ENCODE peak calls at places on chromosomes 7 and 10, in ten cellular contexts. One of them, this sample, is unnamed.

GRCh38 chr10:113960617-113961260 is 82.9 kb upstream of the ADRB1 start:
- DNase-seq in neural progenitor cell: peak; percentile 26
- DNase-seq in lower lobe of right lung: peak; percentile 49
- DNase-seq in keratinocyte: no peak
- DNase-seq in CD4-positive, CD25-positive, alpha-beta regulatory T cell: peak; percentile 76
- DNase-seq in heart left ventricle: no peak
- DNase-seq in body of pancreas: no peak
- DNase-seq in SK-N-SH: no peak
- DNase-seq in heart right ventricle: no peak
- DNase-seq in HCT116: no peak
- DNase-seq in this sample: no peak

GRCh38 chr7:77353407-77353721 is 62.8 kb downstream of the GSAP start:
- DNase-seq in neural progenitor cell: no peak
- DNase-seq in lower lobe of right lung: no peak
- DNase-seq in keratinocyte: no peak
- DNase-seq in CD4-positive, CD25-positive, alpha-beta regulatory T cell: no peak
- DNase-seq in heart left ventricle: no peak
- DNase-seq in body of pancreas: no peak
- DNase-seq in SK-N-SH: no peak
- DNase-seq in heart right ventricle: no peak
- DNase-seq in HCT116: no peak
- DNase-seq in this sample: no peak

GRCh38 chr10:129866894-129867293 is 97.2 kb downstream of the EBF3 start:
- DNase-seq in neural progenitor cell: no peak
- DNase-seq in lower lobe of right lung: no peak
- DNase-seq in keratinocyte: no peak
- DNase-seq in CD4-positive, CD25-positive, alpha-beta regulatory T cell: no peak
- DNase-seq in heart left ventricle: no peak
- DNase-seq in body of pancreas: no peak
- DNase-seq in SK-N-SH: no peak
- DNase-seq in heart right ventricle: no peak
- DNase-seq in HCT116: no peak
- DNase-seq in this sample: no peak

GRCh38 chr10:2202401-2202800 is 465.1 kb upstream of the ADARB2 start:
- DNase-seq in neural progenitor cell: peak; percentile 71
- DNase-seq in lower lobe of right lung: no peak
- DNase-seq in keratinocyte: no peak
- DNase-seq in CD4-positive, CD25-positive, alpha-beta regulatory T cell: no peak
- DNase-seq in heart left ventricle: no peak
- DNase-seq in body of pancreas: no peak
- DNase-seq in SK-N-SH: no peak
- DNase-seq in heart right ventricle: no peak
- DNase-seq in HCT116: no peak
- DNase-seq in this sample: no peak

GRCh38 chr10:19815478-19816419 is 483 bp upstream of the PLXDC2 start:
- DNase-seq in neural progenitor cell: peak; percentile 93
- DNase-seq in lower lobe of right lung: peak; percentile 83
- DNase-seq in keratinocyte: no peak
- DNase-seq in CD4-positive, CD25-positive, alpha-beta regulatory T cell: no peak
- DNase-seq in heart left ventricle: peak; percentile 88
- DNase-seq in body of pancreas: peak; percentile 63
- DNase-seq in SK-N-SH: peak; percentile 75
- DNase-seq in heart right ventricle: peak; percentile 87
- DNase-seq in HCT116: no peak
- DNase-seq in this sample: no peak

GRCh38 chr7:50333266-50333665 is 28.8 kb downstream of the IKZF1 start:
- DNase-seq in neural progenitor cell: peak; percentile 35
- DNase-seq in lower lobe of right lung: no peak
- DNase-seq in keratinocyte: no peak
- DNase-seq in CD4-positive, CD25-positive, alpha-beta regulatory T cell: peak; percentile 73
- DNase-seq in heart left ventricle: no peak
- DNase-seq in body of pancreas: no peak
- DNase-seq in SK-N-SH: peak; percentile 69
- DNase-seq in heart right ventricle: no peak
- DNase-seq in HCT116: no peak
- DNase-seq in this sample: no peak

GRCh38 chr10:14665304-14665703 is 109.4 kb downstream of the FAM107B start:
- DNase-seq in neural progenitor cell: no peak
- DNase-seq in lower lobe of right lung: no peak
- DNase-seq in keratinocyte: no peak
- DNase-seq in CD4-positive, CD25-positive, alpha-beta regulatory T cell: no peak
- DNase-seq in heart left ventricle: no peak
- DNase-seq in body of pancreas: peak; percentile 47
- DNase-seq in SK-N-SH: no peak
- DNase-seq in heart right ventricle: no peak
- DNase-seq in HCT116: no peak
- DNase-seq in this sample: no peak

GRCh38 chr7:50268990-50269389 is 35.5 kb upstream of the IKZF1 start:
- DNase-seq in neural progenitor cell: no peak
- DNase-seq in lower lobe of right lung: no peak
- DNase-seq in keratinocyte: no peak
- DNase-seq in CD4-positive, CD25-positive, alpha-beta regulatory T cell: no peak
- DNase-seq in heart left ventricle: no peak
- DNase-seq in body of pancreas: no peak
- DNase-seq in SK-N-SH: no peak
- DNase-seq in heart right ventricle: no peak
- DNase-seq in HCT116: no peak
- DNase-seq in this sample: no peak

GRCh38 chr7:142153400-142153799 is 41.9 kb downstream of the MGAM2 start:
- DNase-seq in neural progenitor cell: peak; percentile 34
- DNase-seq in lower lobe of right lung: no peak
- DNase-seq in keratinocyte: no peak
- DNase-seq in CD4-positive, CD25-positive, alpha-beta regulatory T cell: no peak
- DNase-seq in heart left ventricle: no peak
- DNase-seq in body of pancreas: peak; percentile 47
- DNase-seq in SK-N-SH: peak; percentile 16
- DNase-seq in heart right ventricle: no peak
- DNase-seq in HCT116: no peak
- DNase-seq in this sample: no peak

GRCh38 chr10:11667756-11668155 is 56.3 kb upstream of the USP6NL start:
- DNase-seq in neural progenitor cell: no peak
- DNase-seq in lower lobe of right lung: no peak
- DNase-seq in keratinocyte: no peak
- DNase-seq in CD4-positive, CD25-positive, alpha-beta regulatory T cell: no peak
- DNase-seq in heart left ventricle: no peak
- DNase-seq in body of pancreas: no peak
- DNase-seq in SK-N-SH: no peak
- DNase-seq in heart right ventricle: no peak
- DNase-seq in HCT116: no peak
- DNase-seq in this sample: no peak

GRCh38 chr10:44898665-44899064 is 12.5 kb upstream of the TMEM72 start:
- DNase-seq in neural progenitor cell: no peak
- DNase-seq in lower lobe of right lung: no peak
- DNase-seq in keratinocyte: no peak
- DNase-seq in CD4-positive, CD25-positive, alpha-beta regulatory T cell: no peak
- DNase-seq in heart left ventricle: no peak
- DNase-seq in body of pancreas: peak; percentile 16
- DNase-seq in SK-N-SH: no peak
- DNase-seq in heart right ventricle: no peak
- DNase-seq in HCT116: no peak
- DNase-seq in this sample: no peak

GRCh38 chr10:77228559-77228958 is 409.0 kb downstream of the KCNMA1 start:
- DNase-seq in neural progenitor cell: no peak
- DNase-seq in lower lobe of right lung: no peak
- DNase-seq in keratinocyte: no peak
- DNase-seq in CD4-positive, CD25-positive, alpha-beta regulatory T cell: no peak
- DNase-seq in heart left ventricle: no peak
- DNase-seq in body of pancreas: no peak
- DNase-seq in SK-N-SH: no peak
- DNase-seq in heart right ventricle: no peak
- DNase-seq in HCT116: no peak
- DNase-seq in this sample: no peak

GRCh38 chr7:132203021-132203420 is 373.2 kb downstream of the PLXNA4 start:
- DNase-seq in neural progenitor cell: no peak
- DNase-seq in lower lobe of right lung: no peak
- DNase-seq in keratinocyte: no peak
- DNase-seq in CD4-positive, CD25-positive, alpha-beta regulatory T cell: no peak
- DNase-seq in heart left ventricle: no peak
- DNase-seq in body of pancreas: no peak
- DNase-seq in SK-N-SH: no peak
- DNase-seq in heart right ventricle: no peak
- DNase-seq in HCT116: no peak
- DNase-seq in this sample: no peak

GRCh38 chr10:16116404-16117304 is 256.3 kb upstream of the MINDY3 start:
- DNase-seq in neural progenitor cell: peak; percentile 32
- DNase-seq in lower lobe of right lung: no peak
- DNase-seq in keratinocyte: no peak
- DNase-seq in CD4-positive, CD25-positive, alpha-beta regulatory T cell: no peak
- DNase-seq in heart left ventricle: no peak
- DNase-seq in body of pancreas: peak; percentile 12
- DNase-seq in SK-N-SH: peak; percentile 30
- DNase-seq in heart right ventricle: peak; percentile 6
- DNase-seq in HCT116: peak; percentile 4
- DNase-seq in this sample: peak; percentile 33

GRCh38 chr10:109393425-109393824 is 529.9 kb downstream of the XPNPEP1 start:
- DNase-seq in neural progenitor cell: peak; percentile 75
- DNase-seq in lower lobe of right lung: no peak
- DNase-seq in keratinocyte: no peak
- DNase-seq in CD4-positive, CD25-positive, alpha-beta regulatory T cell: no peak
- DNase-seq in heart left ventricle: no peak
- DNase-seq in body of pancreas: no peak
- DNase-seq in SK-N-SH: no peak
- DNase-seq in heart right ventricle: no peak
- DNase-seq in HCT116: no peak
- DNase-seq in this sample: no peak

GRCh38 chr10:126502481-126502880 is 114.2 kb upstream of the ADAM12 start:
- DNase-seq in neural progenitor cell: no peak
- DNase-seq in lower lobe of right lung: no peak
- DNase-seq in keratinocyte: no peak
- DNase-seq in CD4-positive, CD25-positive, alpha-beta regulatory T cell: no peak
- DNase-seq in heart left ventricle: no peak
- DNase-seq in body of pancreas: no peak
- DNase-seq in SK-N-SH: no peak
- DNase-seq in heart right ventricle: no peak
- DNase-seq in HCT116: no peak
- DNase-seq in this sample: no peak

GRCh38 chr7:106127984-106128780 is 16.1 kb upstream of the SYPL1 start:
- DNase-seq in neural progenitor cell: no peak
- DNase-seq in lower lobe of right lung: no peak
- DNase-seq in keratinocyte: no peak
- DNase-seq in CD4-positive, CD25-positive, alpha-beta regulatory T cell: no peak
- DNase-seq in heart left ventricle: no peak
- DNase-seq in body of pancreas: no peak
- DNase-seq in SK-N-SH: no peak
- DNase-seq in heart right ventricle: no peak
- DNase-seq in HCT116: no peak
- DNase-seq in this sample: no peak

GRCh38 chr7:103150192-103150591 is 1.3 kb upstream of the NAPEPLD start:
- DNase-seq in neural progenitor cell: no peak
- DNase-seq in lower lobe of right lung: no peak
- DNase-seq in keratinocyte: no peak
- DNase-seq in CD4-positive, CD25-positive, alpha-beta regulatory T cell: no peak
- DNase-seq in heart left ventricle: no peak
- DNase-seq in body of pancreas: no peak
- DNase-seq in SK-N-SH: no peak
- DNase-seq in heart right ventricle: no peak
- DNase-seq in HCT116: no peak
- DNase-seq in this sample: no peak

GRCh38 chr7:154879629-154880028 is 123.3 kb downstream of the PAXIP1 start:
- DNase-seq in neural progenitor cell: no peak
- DNase-seq in lower lobe of right lung: no peak
- DNase-seq in keratinocyte: no peak
- DNase-seq in CD4-positive, CD25-positive, alpha-beta regulatory T cell: no peak
- DNase-seq in heart left ventricle: no peak
- DNase-seq in body of pancreas: no peak
- DNase-seq in SK-N-SH: no peak
- DNase-seq in heart right ventricle: no peak
- DNase-seq in HCT116: no peak
- DNase-seq in this sample: no peak

GRCh38 chr7:87494454-87494853 is 19.0 kb upstream of the ABCB4 start:
- DNase-seq in neural progenitor cell: no peak
- DNase-seq in lower lobe of right lung: no peak
- DNase-seq in keratinocyte: no peak
- DNase-seq in CD4-positive, CD25-positive, alpha-beta regulatory T cell: no peak
- DNase-seq in heart left ventricle: no peak
- DNase-seq in body of pancreas: no peak
- DNase-seq in SK-N-SH: no peak
- DNase-seq in heart right ventricle: no peak
- DNase-seq in HCT116: no peak
- DNase-seq in this sample: no peak
- H3K36me3 ChIP-seq in neural progenitor cell: no peaks in the 10 kb centered on the region
- H3K36me3 ChIP-seq in lower lobe of right lung: no peaks in the 10 kb centered on the region
- H3K36me3 ChIP-seq in keratinocyte: no peaks in the 10 kb centered on the region
- H3K36me3 ChIP-seq in CD4-positive, CD25-positive, alpha-beta regulatory T cell: no peaks in the 10 kb centered on the region
- H3K36me3 ChIP-seq in heart left ventricle: no peaks in the 10 kb centered on the region
- H3K36me3 ChIP-seq in body of pancreas: no peaks in the 10 kb centered on the region
- H3K36me3 ChIP-seq in SK-N-SH: no peaks in the 10 kb centered on the region
- H3K36me3 ChIP-seq in heart right ventricle: no peaks in the 10 kb centered on the region
- H3K36me3 ChIP-seq in HCT116: no peaks in the 10 kb centered on the region
- H3K36me3 ChIP-seq in this sample: peaks cover 2% of the 10 kb centered on the region

GRCh38 chr7:32285698-32286097 is 204.5 kb downstream of the LSM5 start:
- DNase-seq in neural progenitor cell: no peak
- DNase-seq in lower lobe of right lung: no peak
- DNase-seq in keratinocyte: no peak
- DNase-seq in CD4-positive, CD25-positive, alpha-beta regulatory T cell: no peak
- DNase-seq in heart left ventricle: no peak
- DNase-seq in body of pancreas: no peak
- DNase-seq in SK-N-SH: no peak
- DNase-seq in heart right ventricle: no peak
- DNase-seq in HCT116: no peak
- DNase-seq in this sample: no peak
- H3K27me3 ChIP-seq in neural progenitor cell: no peaks in the 10 kb centered on the region
- H3K27me3 ChIP-seq in lower lobe of right lung: no peaks in the 10 kb centered on the region
- H3K27me3 ChIP-seq in keratinocyte: peaks cover 4% of the 10 kb centered on the region
- H3K27me3 ChIP-seq in CD4-positive, CD25-positive, alpha-beta regulatory T cell: no peaks in the 10 kb centered on the region
- H3K27me3 ChIP-seq in heart left ventricle: no peaks in the 10 kb centered on the region
- H3K27me3 ChIP-seq in body of pancreas: no peaks in the 10 kb centered on the region
- H3K27me3 ChIP-seq in SK-N-SH: peaks cover 26% of the 10 kb centered on the region
- H3K27me3 ChIP-seq in heart right ventricle: no peaks in the 10 kb centered on the region
- H3K27me3 ChIP-seq in HCT116: peaks cover 13% of the 10 kb centered on the region
- H3K27me3 ChIP-seq in this sample: no peaks in the 10 kb centered on the region

DNA sequence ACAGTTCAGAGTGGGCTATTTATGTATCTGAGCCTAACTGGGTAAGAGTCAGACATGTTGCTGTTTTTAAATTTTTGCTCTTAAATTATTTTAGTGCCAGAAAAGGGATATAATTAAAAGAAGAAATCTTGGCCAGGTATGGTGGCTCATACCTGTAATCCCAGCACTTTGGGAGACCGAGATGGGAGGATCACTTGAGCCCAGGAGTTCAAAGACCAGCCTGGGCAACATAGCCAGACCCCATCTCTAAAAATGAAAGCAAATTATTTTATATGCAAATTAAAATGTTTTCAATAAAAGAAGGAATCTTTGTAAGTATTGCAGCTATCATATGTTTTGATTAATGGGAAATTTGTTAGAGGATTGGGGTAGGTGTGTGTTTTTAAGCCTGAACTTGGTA is 39.3 kb downstream of the BNIP3 start:
- DNase-seq in neural progenitor cell: no peak
- DNase-seq in lower lobe of right lung: no peak
- DNase-seq in keratinocyte: no peak
- DNase-seq in CD4-positive, CD25-positive, alpha-beta regulatory T cell: no peak
- DNase-seq in heart left ventricle: no peak
- DNase-seq in body of pancreas: no peak
- DNase-seq in SK-N-SH: no peak
- DNase-seq in heart right ventricle: no peak
- DNase-seq in HCT116: no peak
- DNase-seq in this sample: no peak
- H3K36me3 ChIP-seq in neural progenitor cell: no peaks in the 10 kb centered on the region
- H3K36me3 ChIP-seq in lower lobe of right lung: peaks cover 93% of the 10 kb centered on the region
- H3K36me3 ChIP-seq in keratinocyte: peaks cover 27% of the 10 kb centered on the region
- H3K36me3 ChIP-seq in CD4-positive, CD25-positive, alpha-beta regulatory T cell: peaks cover 79% of the 10 kb centered on the region
- H3K36me3 ChIP-seq in heart left ventricle: no peaks in the 10 kb centered on the region
- H3K36me3 ChIP-seq in body of pancreas: peaks cover 11% of the 10 kb centered on the region
- H3K36me3 ChIP-seq in SK-N-SH: peaks cover 61% of the 10 kb centered on the region
- H3K36me3 ChIP-seq in heart right ventricle: peaks cover 18% of the 10 kb centered on the region
- H3K36me3 ChIP-seq in HCT116: no peaks in the 10 kb centered on the region
- H3K36me3 ChIP-seq in this sample: peaks cover 26% of the 10 kb centered on the region

GRCh38 chr10:33863347-33863746 is 528.9 kb upstream of the NRP1 start:
- DNase-seq in neural progenitor cell: no peak
- DNase-seq in lower lobe of right lung: no peak
- DNase-seq in keratinocyte: no peak
- DNase-seq in CD4-positive, CD25-positive, alpha-beta regulatory T cell: no peak
- DNase-seq in heart left ventricle: no peak
- DNase-seq in body of pancreas: no peak
- DNase-seq in SK-N-SH: no peak
- DNase-seq in heart right ventricle: no peak
- DNase-seq in HCT116: no peak
- DNase-seq in this sample: no peak
- H3K27me3 ChIP-seq in neural progenitor cell: no peaks in the 10 kb centered on the region
- H3K27me3 ChIP-seq in lower lobe of right lung: no peaks in the 10 kb centered on the region
- H3K27me3 ChIP-seq in keratinocyte: peaks cover 3% of the 10 kb centered on the region
- H3K27me3 ChIP-seq in CD4-positive, CD25-positive, alpha-beta regulatory T cell: no peaks in the 10 kb centered on the region
- H3K27me3 ChIP-seq in heart left ventricle: no peaks in the 10 kb centered on the region
- H3K27me3 ChIP-seq in body of pancreas: no peaks in the 10 kb centered on the region
- H3K27me3 ChIP-seq in SK-N-SH: no peaks in the 10 kb centered on the region
- H3K27me3 ChIP-seq in heart right ventricle: no peaks in the 10 kb centered on the region
- H3K27me3 ChIP-seq in HCT116: peaks cover 3% of the 10 kb centered on the region
- H3K27me3 ChIP-seq in this sample: no peaks in the 10 kb centered on the region

This sample was measured in iPS DF 6.9.